ENCODE peak calls at places on chromosomes 3 and 15, in four cellular contexts. One of them, this sample, is unnamed.

GRCh38 chr3:114756506-114757279 is 390.4 kb downstream of the ZBTB20 start:
- DNase-seq in neuronal stem cell: no peak
- DNase-seq in neural progenitor cell: no peak
- DNase-seq in left ventricle myocardium inferior: no peak
- DNase-seq in this sample: no peak

GRCh38 chr3:111538687-111539086 is 3.3 kb upstream of the CD96 start:
- DNase-seq in neuronal stem cell: no peak
- DNase-seq in neural progenitor cell: no peak
- DNase-seq in left ventricle myocardium inferior: no peak
- DNase-seq in this sample: no peak

GRCh38 chr3:14962762-14963161 is 15.4 kb downstream of the NR2C2 start:
- DNase-seq in neural progenitor cell: no peak
- DNase-seq in left ventricle myocardium inferior: no peak
- DNase-seq in neuronal stem cell: no peak
- DNase-seq in this sample: no peak

GRCh38 chr3:172285844-172286243 is 162.4 kb downstream of the GHSR start:
- DNase-seq in neuronal stem cell: no peak
- DNase-seq in neural progenitor cell: no peak
- DNase-seq in left ventricle myocardium inferior: no peak
- DNase-seq in this sample: no peak

GRCh38 chr3:25441234-25441856 is 13.3 kb downstream of the RARB start:
- DNase-seq in neuronal stem cell: no peak
- DNase-seq in neural progenitor cell: peak; percentile 8
- DNase-seq in left ventricle myocardium inferior: no peak
- DNase-seq in this sample: peak; percentile 68

GRCh38 chr15:28260317-28260716 is 61.7 kb downstream of the HERC2 start:
- DNase-seq in neural progenitor cell: no peak
- DNase-seq in neuronal stem cell: no peak
- DNase-seq in left ventricle myocardium inferior: no peak
- DNase-seq in this sample: no peak

GRCh38 chr3:179181021-179181472 is 32.9 kb downstream of the PIK3CA start:
- DNase-seq in neural progenitor cell: no peak
- DNase-seq in neuronal stem cell: no peak
- DNase-seq in left ventricle myocardium inferior: no peak
- DNase-seq in this sample: no peak

GRCh38 chr3:124969963-124970722 is 35.6 kb upstream of the MUC13 start:
- DNase-seq in neuronal stem cell: no peak
- DNase-seq in neural progenitor cell: no peak
- DNase-seq in left ventricle myocardium inferior: no peak
- DNase-seq in this sample: no peak

GRCh38 chr15:34993877-34994276 is 5.8 kb upstream of the ZNF770 start:
- DNase-seq in neuronal stem cell: no peak
- DNase-seq in left ventricle myocardium inferior: no peak
- DNase-seq in neural progenitor cell: no peak
- DNase-seq in this sample: no peak

GRCh38 chr3:113019182-113020137 is 28.7 kb downstream of the GTPBP8 start:
- DNase-seq in neural progenitor cell: peak; percentile 93
- DNase-seq in neuronal stem cell: peak; percentile 79
- DNase-seq in left ventricle myocardium inferior: peak; percentile 92
- DNase-seq in this sample: peak; percentile 94

GRCh38 chr3:113008117-113008516 is 17.3 kb downstream of the GTPBP8 start:
- DNase-seq in neuronal stem cell: no peak
- DNase-seq in left ventricle myocardium inferior: no peak
- DNase-seq in neural progenitor cell: no peak
- DNase-seq in this sample: no peak

GRCh38 chr3:113018461-113019181 is 27.8 kb downstream of the GTPBP8 start:
- DNase-seq in neuronal stem cell: no peak
- DNase-seq in left ventricle myocardium inferior: no peak
- DNase-seq in neural progenitor cell: peak; percentile 19
- DNase-seq in this sample: no peak

GRCh38 chr3:113013593-113013992 is 22.8 kb downstream of the GTPBP8 start:
- DNase-seq in neural progenitor cell: no peak
- DNase-seq in left ventricle myocardium inferior: no peak
- DNase-seq in neuronal stem cell: no peak
- DNase-seq in this sample: no peak
- H3K36me3 ChIP-seq in neural progenitor cell: peaks cover 53% of the 10 kb centered on the region
- H3K36me3 ChIP-seq in left ventricle myocardium inferior: peaks cover 68% of the 10 kb centered on the region
- H3K36me3 ChIP-seq in neuronal stem cell: peaks cover 14% of the 10 kb centered on the region
- H3K36me3 ChIP-seq in this sample: peaks cover 84% of the 10 kb centered on the region

DNA sequence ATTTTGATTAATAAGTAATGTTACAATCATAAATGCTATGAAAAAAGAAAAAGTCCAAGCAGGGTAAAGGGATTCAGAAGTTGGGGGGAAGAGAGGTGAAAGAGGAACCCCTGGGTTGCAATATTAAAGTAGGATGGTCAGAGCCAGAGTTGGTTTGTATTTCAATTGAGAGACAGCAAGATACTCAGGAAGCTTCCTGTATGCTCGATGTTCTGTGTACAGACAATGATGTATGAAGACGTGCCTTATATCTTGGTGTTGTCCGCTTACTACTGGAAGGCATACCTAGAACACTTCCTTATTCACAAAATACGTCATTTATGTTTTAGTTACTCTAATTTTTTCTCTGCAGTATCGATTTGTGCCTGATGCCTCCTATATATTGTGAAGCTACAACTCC is 87.6 kb downstream of the TBL1XR1 start:
- DNase-seq in neuronal stem cell: no peak
- DNase-seq in neural progenitor cell: no peak
- DNase-seq in left ventricle myocardium inferior: no peak
- DNase-seq in this sample: no peak
- H3K4me1 ChIP-seq in neuronal stem cell: peaks cover 13% of the 10 kb centered on the region
- H3K4me1 ChIP-seq in neural progenitor cell: peaks cover 64% of the 10 kb centered on the region
- H3K4me1 ChIP-seq in left ventricle myocardium inferior: peaks cover 67% of the 10 kb centered on the region
- H3K4me1 ChIP-seq in this sample: peaks cover 24% of the 10 kb centered on the region

DNA sequence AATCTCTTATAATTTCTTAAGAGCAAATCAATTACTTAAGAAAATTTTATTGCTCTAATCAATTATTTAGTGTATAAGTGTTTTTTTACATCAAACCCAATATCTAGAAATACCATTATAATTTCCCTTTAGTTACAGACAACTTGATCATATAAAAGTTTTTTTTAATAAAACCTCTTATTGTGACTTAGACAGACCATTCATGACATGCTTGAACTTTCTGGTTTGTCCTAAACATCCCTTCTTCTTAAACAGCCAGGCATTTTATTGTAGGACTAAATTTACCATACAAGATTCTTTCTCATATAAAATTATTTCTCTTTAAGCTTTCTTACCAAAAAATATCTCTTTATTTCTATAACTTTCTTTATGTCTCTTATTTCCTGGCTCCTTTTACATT is 164.5 kb downstream of the SUCNR1 start:
- DNase-seq in left ventricle myocardium inferior: no peak
- DNase-seq in neural progenitor cell: no peak
- DNase-seq in neuronal stem cell: no peak
- DNase-seq in this sample: no peak
- H3K36me3 ChIP-seq in left ventricle myocardium inferior: no peaks in the 10 kb centered on the region
- H3K36me3 ChIP-seq in neural progenitor cell: no peaks in the 10 kb centered on the region
- H3K36me3 ChIP-seq in neuronal stem cell: no peaks in the 10 kb centered on the region
- H3K36me3 ChIP-seq in this sample: no peaks in the 10 kb centered on the region

GRCh38 chr3:112598731-112599130 is 36.9 kb downstream of the SLC35A5 start:
- DNase-seq in neuronal stem cell: no peak
- DNase-seq in left ventricle myocardium inferior: no peak
- DNase-seq in neural progenitor cell: no peak
- DNase-seq in this sample: no peak
- H3K4me1 ChIP-seq in neuronal stem cell: no peaks in the 10 kb centered on the region
- H3K4me1 ChIP-seq in left ventricle myocardium inferior: no peaks in the 10 kb centered on the region
- H3K4me1 ChIP-seq in neural progenitor cell: no peaks in the 10 kb centered on the region
- H3K4me1 ChIP-seq in this sample: no peaks in the 10 kb centered on the region

DNA sequence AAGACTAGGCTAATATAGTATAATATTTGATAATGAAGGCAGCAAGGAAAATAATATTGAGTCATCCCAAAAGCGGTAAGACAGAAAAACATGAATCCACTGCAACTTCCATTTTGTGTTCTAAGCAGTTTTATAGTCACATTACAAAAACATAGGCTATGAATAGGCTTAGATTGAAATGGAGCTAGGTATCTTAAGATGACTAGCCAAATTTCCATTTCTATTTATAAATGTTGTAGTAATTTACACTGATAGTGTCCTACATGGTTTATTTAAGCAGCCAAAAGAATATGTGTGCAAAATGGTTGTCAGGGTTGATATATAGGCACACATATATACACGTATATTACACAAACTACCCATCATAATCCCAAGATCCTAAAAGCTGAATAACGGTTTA is 82.0 kb downstream of the VPS13C start:
- DNase-seq in left ventricle myocardium inferior: no peak
- DNase-seq in neuronal stem cell: no peak
- DNase-seq in neural progenitor cell: no peak
- DNase-seq in this sample: no peak
- H3K36me3 ChIP-seq in left ventricle myocardium inferior: peaks cover 65% of the 10 kb centered on the region
- H3K36me3 ChIP-seq in neuronal stem cell: peaks cover 4% of the 10 kb centered on the region
- H3K36me3 ChIP-seq in neural progenitor cell: no peaks in the 10 kb centered on the region
- H3K36me3 ChIP-seq in this sample: peaks cover 15% of the 10 kb centered on the region

DNA sequence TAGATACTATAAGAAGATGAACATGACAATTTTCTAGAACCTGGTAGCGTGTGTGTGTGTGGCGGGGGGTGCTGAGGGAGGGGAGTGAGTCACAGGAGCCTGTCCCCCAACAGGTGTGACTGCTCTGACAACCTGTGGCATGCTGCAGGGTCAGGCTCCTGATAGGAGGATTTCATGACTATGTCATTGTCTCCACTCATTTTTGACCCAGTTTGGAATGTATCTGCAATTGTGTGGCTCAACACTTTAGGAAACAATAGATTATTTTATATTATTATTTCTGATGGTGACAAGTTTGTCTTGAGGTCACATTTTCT is 9.3 kb upstream of the VILL start:
- DNase-seq in neural progenitor cell: no peak
- DNase-seq in left ventricle myocardium inferior: no peak
- DNase-seq in neuronal stem cell: no peak
- DNase-seq in this sample: peak; percentile 14
- H3K4me1 ChIP-seq in neural progenitor cell: no peaks in the 10 kb centered on the region
- H3K4me1 ChIP-seq in left ventricle myocardium inferior: peaks cover 16% of the 10 kb centered on the region
- H3K4me1 ChIP-seq in neuronal stem cell: no peaks in the 10 kb centered on the region
- H3K4me1 ChIP-seq in this sample: peaks cover under 1% of the 10 kb centered on the region